ENCODE peak calls at places on chromosomes 13 and 19, in five cellular contexts. G is GM10248; D is SW480; M is activated CD8-positive, alpha-beta T cell treated with anti-CD3 and anti-CD28 coated beads for 36 hours; K is thoracic aorta. F is an unnamed sample.

GRCh38 chr13:29771247-29771646 is 79.2 kb downstream of the UBL3 start:
- DNase-seq in M (no peak), G (no peak), D (peak), K (no peak), F (peak)

GRCh38 chr13:109773786-109774185 is 12.6 kb downstream of the IRS2 start:
- DNase-seq in D (no peak), K (no peak), G (no peak), M (no peak), F (no peak)

GRCh38 chr13:58594978-58595600 is 963.5 kb downstream of the PCDH17 start:
- DNase-seq in D (no peak), K (no peak), G (no peak), M (no peak), F (no peak)

GRCh38 chr13:53405616-53406015 is 377.0 kb downstream of the OLFM4 start:
- DNase-seq in M (no peak), K (no peak), D (no peak), G (no peak), F (peak)

GRCh38 chr19:2302319-2303208 is 5.4 kb downstream of the LINGO3 start:
- DNase-seq in M (no peak), G (no peak), D (no peak), K (no peak), F (no peak)

GRCh38 chr13:22877421-22877820 is 303.4 kb upstream of the SGCG start:
- DNase-seq in D (no peak), G (no peak), K (no peak), M (no peak), F (no peak)

GRCh38 chr13:27461940-27462584 is 11.7 kb upstream of the MTIF3 start:
- DNase-seq in K (no peak), D (no peak), G (no peak), M (no peak), F (no peak)

GRCh38 chr19:47445937-47446402 is 25.7 kb downstream of the SLC8A2 start:
- DNase-seq in M (peak), K (no peak), G (no peak), D (no peak), F (no peak)

GRCh38 chr13:98350746-98351330 is 173.8 kb upstream of the RNF113B start:
- DNase-seq in G (no peak), M (no peak), D (no peak), K (no peak), F (no peak)

GRCh38 chr19:40395956-40396355 is 6.0 kb upstream of the HIPK4 start:
- DNase-seq in D (no peak), G (no peak), K (no peak), M (no peak), F (no peak)

GRCh38 chr13:41670873-41671443 is 213.6 kb downstream of the RGCC start:
- DNase-seq in D (no peak), M (no peak), G (no peak), K (no peak), F (no peak)

GRCh38 chr19:36093687-36094086 is 17.3 kb upstream of the OVOL3 start:
- DNase-seq in K (no peak), M (no peak), D (no peak), G (peak), F (no peak)

GRCh38 chr19:525029-525428 is 6.5 kb upstream of the CDC34 start:
- DNase-seq in D (no peak), G (no peak), M (no peak), K (no peak), F (no peak)

F was measured in HepG2.